ENCODE peak calls at places on chromosomes 5 and 9, in four cellular contexts. G is PC-3, Z is pancreas, N is psoas muscle. J is an unnamed sample.

GRCh38 chr5:75091597-75091996 is 39.2 kb upstream of the GCNT4 start:
- DNase-seq in N (no peak), Z (no peak), G (peak; percentile 11), J (no peak)

GRCh38 chr9:92035687-92036410 is 79.4 kb downstream of the SPTLC1 start:
- DNase-seq in G (no peak), N (no peak), Z (no peak), J (peak; percentile 29)

GRCh38 chr5:103262422-103262871 is 3.9 kb downstream of the MACIR start:
- DNase-seq in G (peak; percentile 82), Z (no peak), N (no peak), J (no peak)

GRCh38 chr5:157398310-157398709 is 61.7 kb upstream of the NIPAL4 start:
- DNase-seq in G (no peak), N (no peak), Z (no peak), J (no peak)

GRCh38 chr9:14563902-14564578 is 129.2 kb downstream of the ZDHHC21 start:
- DNase-seq in N (no peak), G (no peak), Z (no peak), J (no peak)

GRCh38 chr9:135907006-135907434 is 326 bp downstream of the CAMSAP1 start:
- DNase-seq in Z (no peak), G (peak; percentile 3), N (peak; percentile 48), J (no peak)

GRCh38 chr5:127012933-127013332 is 17.4 kb downstream of the MARCHF3 start:
- DNase-seq in N (no peak), G (no peak), Z (no peak), J (no peak)

GRCh38 chr5:141186897-141187512 is at the start of gene PCDHB9:
- DNase-seq in G (peak; percentile 47), Z (no peak), N (no peak), J (no peak)

GRCh38 chr9:4430492-4431261 is 59.6 kb upstream of the SLC1A1 start:
- DNase-seq in Z (no peak), N (no peak), G (no peak), J (no peak)

GRCh38 chr5:108481355-108481931 is 99.5 kb upstream of the FBXL17 start:
- DNase-seq in N (no peak), Z (no peak), G (peak; percentile 82), J (no peak)

GRCh38 chr9:99137225-99137624 is 32.3 kb downstream of the TGFBR1 start:
- DNase-seq in N (no peak), Z (no peak), G (no peak), J (no peak)

GRCh38 chr9:8268881-8269280 is 469.3 kb upstream of the DMAC1 start:
- DNase-seq in Z (no peak), G (no peak), N (no peak), J (no peak)

GRCh38 chr9:122248448-122248865 is 16.2 kb downstream of the RBM18 start:
- DNase-seq in G (peak; percentile 90), Z (no peak), N (no peak), J (no peak)

GRCh38 chr5:6721442-6721841 is 8.2 kb downstream of the TENT4A start:
- DNase-seq in N (no peak), Z (no peak), G (no peak), J (no peak)

GRCh38 chr9:71592400-71592799 is 175.9 kb downstream of the CEMIP2 start:
- DNase-seq in Z (no peak), N (no peak), G (peak; percentile 67), J (no peak)

GRCh38 chr5:171600736-171601265 is 181.4 kb downstream of the FGF18 start:
- DNase-seq in G (no peak), Z (no peak), N (peak; percentile 43), J (no peak)

GRCh38 chr9:133506653-133507038 is 18.1 kb downstream of the MYMK start:
- DNase-seq in G (peak; percentile 85), N (peak; percentile 80), Z (no peak), J (no peak)

GRCh38 chr5:50711280-50711679 is 44.8 kb downstream of the PARP8 start:
- DNase-seq in N (no peak), G (no peak), Z (peak; percentile 28), J (peak; percentile 22)

GRCh38 chr5:66713998-66714397 is 117.8 kb downstream of the MAST4 start:
- DNase-seq in N (no peak), Z (no peak), G (peak; percentile 1), J (no peak)

GRCh38 chr9:83920469-83920941 is 727 bp downstream of the KIF27 start:
- DNase-seq in G (peak; percentile 53), N (no peak), Z (peak; percentile 71), J (peak; percentile 80)

GRCh38 chr5:115875447-115875846 is 33.7 kb downstream of the AP3S1 start:
- DNase-seq in N (no peak), Z (no peak), G (peak; percentile 4), J (no peak)

GRCh38 chr9:120383999-120384924 is 195.7 kb downstream of the CDK5RAP2 start:
- DNase-seq in N (peak; percentile 34), G (no peak), Z (peak; percentile 74), J (peak; percentile 38)

GRCh38 chr5:146338774-146339714 is at the start of gene POU4F3:
- DNase-seq in Z (no peak), N (no peak), G (no peak), J (no peak)

GRCh38 chr9:32524558-32525461 is 1.2 kb downstream of the RIGI start:
- DNase-seq in Z (peak; percentile 79), N (no peak), G (peak; percentile 30), J (peak; percentile 24)

GRCh38 chr9:28249424-28249823 is 676.1 kb upstream of the C9orf72 start:
- DNase-seq in N (no peak), Z (no peak), G (no peak), J (no peak)

GRCh38 chr5:136205061-136205702 is 12.2 kb upstream of the SMIM32 start:
- DNase-seq in Z (no peak), G (no peak), N (no peak), J (no peak)

GRCh38 chr5:116864157-116864837 is 289.7 kb upstream of the SEMA6A start:
- DNase-seq in G (no peak), N (no peak), Z (no peak), J (no peak)

GRCh38 chr9:117043159-117043558 is 356.1 kb downstream of the TRIM32 start:
- DNase-seq in Z (no peak), N (no peak), G (no peak), J (no peak)
- TF ChIP-seq CTCF in Z (no peak), N (no peak), G (no peak), J (no peak)

GRCh38 chr9:94949330-94949729 is 222.8 kb downstream of the AOPEP start:
- DNase-seq in N (no peak), Z (no peak), G (no peak), J (no peak)
- H3K4me1 ChIP-seq in N (peaks cover 76% of the 10 kb centered on the region), Z (peaks cover 42% of the 10 kb centered on the region), G (peaks cover 38% of the 10 kb centered on the region), J (peaks cover 3% of the 10 kb centered on the region)

GRCh38 chr5:173396311-173396993 is 68.2 kb upstream of the STC2 start:
- DNase-seq in Z (no peak), N (no peak), G (no peak), J (no peak)

GRCh38 chr5:173397531-173397930 is 69.3 kb upstream of the STC2 start:
- DNase-seq in Z (no peak), G (no peak), N (no peak), J (no peak)

GRCh38 chr5:173395933-173396308 is 67.7 kb upstream of the STC2 start:
- DNase-seq in N (no peak), Z (no peak), G (no peak), J (no peak)

GRCh38 chr5:173394701-173395100 is 66.5 kb upstream of the STC2 start:
- DNase-seq in Z (no peak), G (no peak), N (no peak), J (no peak)

GRCh38 chr5:173395257-173395932 is 67.2 kb upstream of the STC2 start:
- DNase-seq in G (peak; percentile 60), N (no peak), Z (no peak), J (no peak)
- TF ChIP-seq CTCF in G (peak; percentile 58), N (no peak), Z (no peak), J (no peak)

DNA sequence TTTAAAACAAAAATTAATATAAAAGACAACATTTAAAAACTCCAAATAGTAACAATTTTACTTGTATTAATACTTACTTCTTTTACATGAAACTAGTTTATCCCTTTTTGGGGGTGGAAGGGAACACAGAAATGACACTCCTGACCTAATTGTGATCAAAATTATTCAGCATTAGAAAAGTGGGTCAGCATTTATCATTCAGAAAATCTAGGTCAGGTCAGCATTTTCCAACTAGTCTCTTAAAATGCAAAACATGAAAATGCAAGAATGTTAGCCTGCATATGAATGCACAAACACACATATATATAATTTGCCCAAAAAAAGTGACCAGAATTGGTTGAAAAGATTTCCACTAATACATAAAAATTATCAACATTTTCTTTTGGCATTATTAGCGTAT is 5.9 kb downstream of the TMEM167A start:
- DNase-seq in G (no peak), Z (no peak), N (no peak), J (no peak)
- H3K4me1 ChIP-seq in G (peaks cover 6% of the 10 kb centered on the region), Z (peaks cover 45% of the 10 kb centered on the region), N (peaks cover 34% of the 10 kb centered on the region), J (no peaks in the 10 kb centered on the region)

GRCh38 chr5:97021416-97021815 is 85.5 kb downstream of the LNPEP start:
- DNase-seq in N (no peak), Z (no peak), G (no peak), J (no peak)
- TF ChIP-seq CTCF in N (no peak), Z (no peak), G (no peak), J (no peak)

GRCh38 chr9:30713279-30713678 is 1671.2 kb upstream of the ACO1 start:
- DNase-seq in G (no peak), N (no peak), Z (no peak), J (no peak)
- H3K4me1 ChIP-seq in G (no peaks in the 10 kb centered on the region), N (no peaks in the 10 kb centered on the region), Z (no peaks in the 10 kb centered on the region), J (no peaks in the 10 kb centered on the region)

GRCh38 chr9:105656131-105656921 is 5.9 kb upstream of the TAL2 start:
- DNase-seq in N (peak; percentile 36), G (no peak), Z (no peak), J (peak; percentile 41)
- TF ChIP-seq CTCF in N (peak; percentile 55), G (peak; percentile 41), Z (no peak), J (peak; percentile 35)

GRCh38 chr9:20619492-20619860 is 2.8 kb downstream of the MLLT3 start:
- DNase-seq in G (peak; percentile 22), N (no peak), Z (no peak), J (no peak)
- H3K4me1 ChIP-seq in G (peaks cover 30% of the 10 kb centered on the region), N (peaks cover 21% of the 10 kb centered on the region), Z (peaks cover 20% of the 10 kb centered on the region), J (peaks cover 5% of the 10 kb centered on the region)

J was measured in colonic mucosa.